ENCODE peak calls at places on chromosome 7, in five cellular contexts. P is suprapubic skin, V is HCT116, E is right lobe of liver, C is HepG2. J is an unnamed sample. For H3K4me1 and H3K36me3, the result is how much of the 10 kb centered on the place peaks cover.

GRCh38 chr7:71429116-71429515 is 297.2 kb downstream of the GALNT17 start:
- DNase-seq in C (no peak), E (no peak), V (no peak), P (no peak), J (no peak)

GRCh38 chr7:34156336-34156735 is 251.0 kb downstream of the BMPER start:
- DNase-seq in E (no peak), C (no peak), P (no peak), V (no peak), J (no peak)

GRCh38 chr7:44396498-44396897 is 71.1 kb upstream of the CAMK2B start:
- DNase-seq in V (no peak), E (no peak), C (no peak), P (no peak), J (peak)

GRCh38 chr7:12941512-12941911 is 254.1 kb downstream of the ARL4A start:
- DNase-seq in P (no peak), C (peak), E (no peak), V (no peak), J (no peak)

GRCh38 chr7:141076377-141076776 is 2.5 kb downstream of the TMEM178B start:
- DNase-seq in P (no peak), V (no peak), C (no peak), E (no peak), J (peak)

GRCh38 chr7:24741691-24742639 is 15.3 kb downstream of the GSDME start:
- DNase-seq in C (no peak), V (no peak), P (no peak), E (no peak), J (no peak)

GRCh38 chr7:70071786-70072185 is 473.5 kb downstream of the AUTS2 start:
- DNase-seq in V (no peak), P (no peak), C (no peak), E (peak), J (no peak)

GRCh38 chr7:32290015-32290414 is 200.2 kb downstream of the LSM5 start:
- DNase-seq in C (no peak), E (no peak), P (no peak), V (no peak), J (no peak)

GRCh38 chr7:136666110-136666509 is 202.3 kb upstream of the CHRM2 start:
- DNase-seq in V (no peak), C (no peak), P (no peak), E (no peak), J (no peak)

GRCh38 chr7:158524749-158525635 is 62.6 kb downstream of the PTPRN2 start:
- DNase-seq in V (no peak), P (no peak), C (no peak), E (no peak), J (no peak)

GRCh38 chr7:96778263-96778662 is 68.6 kb upstream of the SEM1 start:
- DNase-seq in V (peak), C (peak), P (no peak), E (no peak), J (no peak)

GRCh38 chr7:81211617-81212016 is 292.8 kb upstream of the SEMA3C start:
- DNase-seq in E (no peak), P (no peak), C (no peak), V (no peak), J (no peak)

GRCh38 chr7:132065193-132065972 is 509.0 kb upstream of the PODXL start:
- DNase-seq in C (no peak), P (peak), V (peak), E (no peak), J (peak)

GRCh38 chr7:2601065-2601464 is 30.7 kb upstream of the TTYH3 start:
- DNase-seq in E (no peak), C (no peak), P (no peak), V (no peak), J (no peak)

GRCh38 chr7:2134740-2135139 is 98.0 kb downstream of the MAD1L1 start:
- DNase-seq in V (no peak), E (no peak), P (no peak), C (no peak), J (no peak)

GRCh38 chr7:135232720-135233119 is 918 bp upstream of the STRA8 start:
- DNase-seq in E (no peak), V (peak), P (no peak), C (no peak), J (peak)

GRCh38 chr7:18295781-18296417 is 199.7 kb upstream of the HDAC9 start:
- DNase-seq in V (no peak), C (no peak), E (no peak), P (no peak), J (no peak)

GRCh38 chr7:120055300-120055699 is 217.7 kb upstream of the KCND2 start:
- DNase-seq in E (no peak), V (peak), C (no peak), P (no peak), J (no peak)

GRCh38 chr7:75575488-75576112 is 83.5 kb downstream of the SPDYE5 start:
- DNase-seq in P (no peak), E (no peak), C (no peak), V (no peak), J (no peak)
- TF ChIP-seq POLR2A in P (no peak), E (no peak), C (no peak), V (no peak), J (no peak)

DNA sequence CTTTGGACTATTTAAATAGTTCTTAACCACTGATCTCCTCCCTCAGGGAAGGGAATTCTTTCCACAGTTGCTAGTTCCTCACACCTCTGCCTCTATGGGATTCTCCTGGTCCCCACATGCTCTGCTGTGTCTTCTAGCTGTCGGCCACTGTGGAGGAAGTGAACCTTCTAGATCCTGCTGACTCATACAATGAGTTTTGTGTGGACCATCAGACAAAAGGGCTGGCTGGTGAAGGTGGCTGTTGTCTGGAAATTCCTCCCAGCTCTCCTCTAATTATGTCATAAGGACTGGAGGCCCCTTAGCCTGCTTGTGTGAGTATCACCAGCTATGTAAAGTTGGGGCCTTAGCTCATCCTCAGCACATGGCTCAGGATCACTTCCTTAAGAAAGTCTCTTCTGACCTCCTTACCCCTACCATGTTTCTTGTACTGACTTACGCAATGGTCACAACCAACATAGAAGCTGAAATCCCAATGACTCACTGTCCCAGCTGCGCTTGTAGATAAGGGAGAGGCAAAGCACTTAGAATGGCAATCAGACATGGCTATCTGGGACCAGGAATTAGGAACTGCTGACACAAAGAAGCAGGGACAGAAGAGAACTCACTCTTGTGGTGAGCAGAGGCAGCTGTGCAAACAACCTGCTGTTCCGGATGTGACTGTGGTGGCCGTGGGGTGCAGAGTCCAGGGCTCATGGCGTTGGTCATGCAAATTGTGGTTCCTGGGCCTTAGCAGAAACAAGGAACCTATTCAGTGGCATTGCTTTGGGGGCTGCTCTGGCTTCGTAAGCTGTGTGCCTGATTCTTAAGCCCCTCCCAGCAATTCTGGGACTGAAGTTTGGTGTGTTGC is 2.5 kb upstream of the MACC1 start:
- DNase-seq in E (peak), P (peak), C (peak), V (no peak), J (no peak)
- H3K4me1 ChIP-seq in E (under half), P (under half), C (under half), V (under half), J (under half)

GRCh38 chr7:105567024-105567423 is 14.3 kb downstream of the EFCAB10 start:
- DNase-seq in P (no peak), C (no peak), V (no peak), E (no peak), J (no peak)
- H3K36me3 ChIP-seq in P (half or more), C (under half), V (under half), E (under half), J (under half)

GRCh38 chr7:26899519-26899918 is 35.1 kb upstream of the SKAP2 start:
- DNase-seq in V (no peak), C (no peak), P (no peak), E (no peak), J (no peak)
- TF ChIP-seq POLR2A in V (no peak), C (no peak), P (no peak), E (no peak), J (no peak)

GRCh38 chr7:47478017-47478344 is 103.9 kb downstream of the TNS3 start:
- DNase-seq in C (no peak), E (peak), P (no peak), V (no peak), J (no peak)
- H3K4me1 ChIP-seq in C (half or more), E (half or more), P (half or more), V (half or more), J (under half)

J was measured in vagina.